ENCODE peak calls at places on chromosome 15, in six cellular contexts. Y, E, Q, K, P and C are unnamed samples.

GRCh38 chr15:60044636-60045273 is 40.6 kb downstream of the FOXB1 start:
- DNase-seq in K (no peak), Q (no peak), P (no peak), Y (no peak), E (no peak), C (no peak)

GRCh38 chr15:37134699-37135131 is 34.4 kb upstream of the MEIS2 start:
- DNase-seq in P (no peak), K (peak), Q (no peak), Y (peak), E (peak), C (no peak)

GRCh38 chr15:100256985-100257650 is 84.7 kb downstream of the ADAMTS17 start:
- DNase-seq in P (no peak), E (no peak), Y (no peak), K (no peak), Q (no peak), C (peak)

GRCh38 chr15:44300567-44300966 is 12.0 kb downstream of the GOLM2 start:
- DNase-seq in Y (no peak), E (no peak), Q (no peak), K (no peak), P (no peak), C (no peak)

GRCh38 chr15:80578206-80578595 is 116.9 kb upstream of the ABHD17C start:
- DNase-seq in Y (no peak), E (no peak), K (no peak), P (no peak), Q (no peak), C (peak)

GRCh38 chr15:52794665-52795463 is 4.7 kb upstream of the ONECUT1 start:
- DNase-seq in P (peak), E (no peak), Q (no peak), Y (no peak), K (no peak), C (peak)

GRCh38 chr15:90807687-90808086 is 60.7 kb upstream of the FURIN start:
- DNase-seq in Q (no peak), Y (no peak), K (no peak), P (no peak), E (no peak), C (no peak)

GRCh38 chr15:65337436-65338070 is 33.1 kb downstream of the RNU5B-1 start:
- DNase-seq in Q (no peak), K (no peak), E (no peak), Y (no peak), P (no peak), C (peak)

GRCh38 chr15:83207622-83208356 is at the start of gene HDGFL3:
- DNase-seq in K (peak), Y (peak), Q (no peak), E (peak), P (peak), C (peak)

GRCh38 chr15:38662398-38662797 is 97.8 kb upstream of the RASGRP1 start:
- DNase-seq in P (no peak), Y (no peak), Q (no peak), E (no peak), K (no peak), C (no peak)

GRCh38 chr15:23422946-23423708 is 23.9 kb downstream of the GOLGA6L2 start:
- DNase-seq in E (no peak), Y (peak), K (no peak), Q (no peak), P (no peak), C (no peak)

GRCh38 chr15:39133201-39133600 is 447.7 kb upstream of the THBS1 start:
- DNase-seq in P (no peak), Y (peak), K (peak), E (peak), Q (no peak), C (no peak)

GRCh38 chr15:52097176-52097575 is 15.4 kb downstream of the BCL2L10 start:
- DNase-seq in Y (no peak), K (no peak), P (no peak), E (peak), Q (no peak), C (no peak)

GRCh38 chr15:67836477-67836876 is 3.4 kb downstream of the RNU6-1 start:
- DNase-seq in P (no peak), Q (no peak), K (no peak), Y (no peak), E (peak), C (peak)
- H3K4me3 ChIP-seq in P (no peak), Q (peak), K (peak), Y (peak), E (peak), C (no peak)

GRCh38 chr15:31070867-31071266 is 30.7 kb downstream of the TRPM1 start:
- DNase-seq in P (no peak), Y (no peak), E (no peak), Q (no peak), K (no peak), C (no peak)

GRCh38 chr15:31077181-31077580 is 24.3 kb downstream of the TRPM1 start:
- DNase-seq in Y (no peak), P (no peak), Q (no peak), K (no peak), E (no peak), C (no peak)

GRCh38 chr15:31078461-31078860 is 23.1 kb downstream of the TRPM1 start:
- DNase-seq in Y (no peak), Q (no peak), K (no peak), E (no peak), P (no peak), C (peak)

GRCh38 chr15:31077981-31078380 is 23.5 kb downstream of the TRPM1 start:
- DNase-seq in Q (no peak), K (no peak), P (no peak), Y (no peak), E (no peak), C (no peak)

GRCh38 chr15:31074321-31074720 is 27.2 kb downstream of the TRPM1 start:
- DNase-seq in Q (no peak), Y (no peak), K (no peak), P (no peak), E (no peak), C (no peak)
- H3K27ac ChIP-seq in Q (no peak), Y (no peak), K (no peak), P (no peak), E (no peak), C (no peak)

GRCh38 chr15:74131618-74132191 is 1.3 kb downstream of the ISLR2 start:
- DNase-seq in Y (no peak), K (no peak), E (no peak), Q (no peak), P (no peak), C (peak)

GRCh38 chr15:74130849-74131617 is 647 bp downstream of the ISLR2 start:
- DNase-seq in P (no peak), K (no peak), Y (no peak), Q (no peak), E (no peak), C (peak)

GRCh38 chr15:74133071-74133702 is 2.8 kb downstream of the ISLR2 start:
- DNase-seq in P (no peak), Y (no peak), K (no peak), E (no peak), Q (no peak), C (peak)

GRCh38 chr15:74133703-74134386 is 3.5 kb downstream of the ISLR2 start:
- DNase-seq in Y (no peak), K (no peak), Q (no peak), E (no peak), P (no peak), C (no peak)

DNA sequence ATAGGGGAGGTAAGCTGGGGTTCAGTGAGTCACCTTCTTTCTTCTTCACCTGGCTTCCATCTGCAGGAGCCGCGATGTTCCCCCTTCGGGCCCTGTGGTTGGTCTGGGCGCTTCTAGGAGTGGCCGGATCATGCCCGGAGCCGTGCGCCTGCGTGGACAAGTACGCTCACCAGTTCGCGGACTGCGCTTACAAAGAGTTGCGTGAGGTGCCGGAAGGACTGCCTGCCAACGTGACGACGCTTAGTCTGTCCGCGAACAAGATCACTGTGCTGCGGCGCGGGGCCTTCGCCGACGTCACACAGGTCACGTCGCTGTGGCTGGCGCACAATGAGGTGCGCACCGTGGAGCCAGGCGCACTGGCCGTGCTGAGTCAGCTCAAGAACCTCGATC is 2.3 kb downstream of the ISLR2 start:
- DNase-seq in P (no peak), Y (peak), E (no peak), Q (no peak), K (no peak), C (peak)
- H3K9ac ChIP-seq in P (peak), Y (no peak), E (no peak), Q (no peak), K (no peak), C (no peak)

DNA sequence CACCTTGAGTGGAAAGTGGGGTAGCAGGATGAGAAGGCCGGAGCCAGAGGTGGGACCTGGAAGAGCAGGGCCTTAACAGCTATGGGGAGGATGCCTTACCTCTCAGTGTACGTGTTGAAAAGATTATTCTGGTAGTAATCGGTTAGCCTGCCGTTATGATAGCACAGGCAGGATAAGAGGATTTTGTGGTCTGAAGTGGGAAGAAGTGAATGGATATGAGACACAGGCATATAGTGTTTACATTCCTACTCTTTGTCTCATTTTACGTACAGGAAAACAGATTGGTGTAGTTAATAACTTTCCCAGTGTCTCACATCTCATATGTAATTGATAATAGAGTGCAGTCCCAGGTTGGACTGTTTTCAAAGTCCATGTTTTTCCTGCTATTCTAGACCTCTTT is 172.3 kb downstream of the KLHL25 start:
- DNase-seq in E (no peak), K (no peak), P (no peak), Q (no peak), Y (peak), C (no peak)
- H3K4me3 ChIP-seq in E (no peak), K (no peak), P (no peak), Q (no peak), Y (peak), C (no peak)

GRCh38 chr15:75129788-75130187 is 71.9 kb upstream of the C15orf39 start:
- DNase-seq in E (no peak), Q (no peak), Y (no peak), P (no peak), K (no peak), C (peak)

GRCh38 chr15:75123395-75123794 is 78.3 kb upstream of the C15orf39 start:
- DNase-seq in K (peak), Q (no peak), P (no peak), E (no peak), Y (peak), C (no peak)

GRCh38 chr15:75121547-75121946 is 80.1 kb upstream of the C15orf39 start:
- DNase-seq in E (no peak), P (no peak), Q (no peak), K (no peak), Y (no peak), C (no peak)

GRCh38 chr15:75127186-75127585 is 74.5 kb upstream of the C15orf39 start:
- DNase-seq in Q (no peak), E (no peak), K (no peak), Y (no peak), P (no peak), C (no peak)

DNA sequence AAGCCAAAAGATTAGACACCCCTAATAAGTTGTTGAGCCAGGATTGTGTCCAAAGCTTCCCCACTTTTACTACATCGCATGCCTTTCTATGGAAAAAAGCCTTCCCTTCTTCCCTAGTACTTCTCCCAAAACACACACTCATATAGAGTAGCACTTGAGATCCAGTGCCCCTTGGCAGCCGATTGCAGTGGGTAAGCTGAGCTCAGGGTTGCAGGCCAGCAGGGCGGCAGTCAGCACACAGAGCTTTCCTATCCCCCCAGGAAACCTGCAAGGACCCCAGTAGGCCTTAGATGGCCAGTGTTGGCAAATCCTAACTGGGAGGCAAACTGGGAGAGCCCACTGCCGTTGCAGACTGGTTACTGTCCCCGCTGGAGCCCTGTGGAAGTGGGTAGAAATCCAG is 75.7 kb upstream of the C15orf39 start:
- DNase-seq in Q (no peak), E (no peak), P (no peak), K (no peak), Y (no peak), C (no peak)
- H3K27ac ChIP-seq in Q (no peak), E (no peak), P (no peak), K (no peak), Y (no peak), C (no peak)

GRCh38 chr15:88126695-88127476 is 129.7 kb downstream of the NTRK3 start:
- DNase-seq in K (no peak), Y (peak), P (no peak), E (no peak), Q (no peak), C (no peak)
- H3K9ac ChIP-seq in K (no peak), Y (no peak), P (no peak), E (no peak), Q (no peak), C (no peak)

DNA sequence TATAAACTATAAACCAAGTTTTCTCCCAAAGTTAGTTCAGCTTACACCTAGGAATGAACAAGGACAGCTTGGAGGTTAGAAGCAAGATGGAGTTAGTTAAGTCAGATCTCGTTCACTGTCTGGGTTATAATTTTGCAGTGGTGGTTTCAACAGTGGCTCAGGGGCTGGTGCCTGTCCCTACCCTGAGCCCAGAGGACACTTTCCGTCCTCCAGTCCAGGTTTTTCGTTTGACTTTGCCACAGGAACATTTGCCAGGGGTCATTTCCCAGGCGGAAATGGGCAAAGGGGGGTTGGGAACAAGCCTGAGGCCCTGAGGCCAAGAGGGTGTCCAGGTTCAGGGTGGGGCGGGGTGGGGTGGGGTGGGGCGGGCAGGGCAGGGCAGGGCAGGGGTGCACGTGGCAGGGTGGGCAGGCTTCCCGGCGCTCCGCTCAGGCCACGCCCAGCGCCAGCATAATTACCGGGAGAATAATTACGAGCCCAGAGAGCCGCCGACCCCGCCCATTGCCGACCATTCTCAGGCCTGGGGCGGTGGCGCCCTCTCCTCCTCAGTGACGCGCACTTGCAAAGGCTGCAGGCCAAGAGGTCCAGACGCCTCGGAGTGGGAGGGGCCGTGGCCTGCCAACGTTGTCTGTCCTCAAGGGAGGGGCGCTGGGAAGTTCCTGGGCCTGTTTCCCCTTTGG is 70.4 kb downstream of the KLF13 start:
- DNase-seq in Y (peak), K (peak), P (peak), E (peak), Q (peak), C (peak)
- H3K4me3 ChIP-seq in Y (no peak), K (no peak), P (peak), E (no peak), Q (no peak), C (no peak)

DNA sequence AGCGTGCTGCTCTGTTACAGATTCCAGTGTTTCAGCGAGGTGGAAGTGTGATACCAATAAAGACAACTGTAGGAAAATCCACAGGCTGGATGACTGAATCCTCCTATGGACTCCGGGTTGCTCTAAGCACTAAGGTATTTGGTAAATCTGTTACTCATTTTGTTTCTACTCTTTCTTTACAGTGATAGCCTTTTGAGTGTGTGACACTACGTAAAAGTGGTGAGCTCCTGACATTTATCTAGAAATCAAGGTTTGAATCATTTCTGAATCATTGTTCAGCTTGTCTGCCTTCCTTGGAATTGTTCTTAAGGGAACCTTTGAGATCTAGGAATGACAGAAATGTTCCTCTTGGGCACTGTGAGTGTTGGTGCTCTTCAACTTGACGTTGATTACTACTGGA is 11.2 kb upstream of the CAPN3 start:
- DNase-seq in K (peak), E (no peak), Y (peak), P (no peak), Q (no peak), C (no peak)
- H3K27ac ChIP-seq in K (no peak), E (no peak), Y (no peak), P (no peak), Q (no peak), C (no peak)

GRCh38 chr15:84915011-84915958 is 30.8 kb downstream of the SLC28A1 start:
- DNase-seq in E (peak), P (no peak), K (peak), Y (peak), Q (no peak), C (peak)

GRCh38 chr15:84917452-84917851 is 33.0 kb downstream of the SLC28A1 start:
- DNase-seq in Q (no peak), P (no peak), K (no peak), Y (no peak), E (no peak), C (no peak)

GRCh38 chr15:84911879-84912660 is 27.6 kb downstream of the SLC28A1 start:
- DNase-seq in E (peak), K (peak), P (no peak), Y (peak), Q (no peak), C (no peak)

GRCh38 chr15:84910928-84911623 is 26.6 kb downstream of the SLC28A1 start:
- DNase-seq in E (no peak), P (no peak), Q (no peak), Y (no peak), K (no peak), C (no peak)

GRCh38 chr15:84914351-84914750 is 29.9 kb downstream of the SLC28A1 start:
- DNase-seq in K (no peak), Y (no peak), E (no peak), P (no peak), Q (no peak), C (peak)
- H3K9ac ChIP-seq in K (no peak), Y (no peak), E (no peak), P (no peak), Q (no peak), C (no peak)